ENCODE peak calls at places on chromosome 9, in five cellular contexts. M is suprapubic skin; E is PC-9; Q is CD4-positive, alpha-beta T cell; Y is caudate nucleus. I is an unnamed sample.
A peak's percentile ranks its signal among the peaks of the same experiment; 100 is the strongest.

GRCh38 chr9:105639936-105640335 is 22.3 kb upstream of the TAL2 start:
- DNase-seq in M (no peak), E (no peak), Q (no peak), Y (no peak), I (no peak)

GRCh38 chr9:93656426-93657222 is 80.2 kb downstream of the PHF2 start:
- DNase-seq in M (peak; percentile 71), E (no peak), Q (no peak), Y (no peak), I (no peak)

GRCh38 chr9:126158591-126159519 is 167.8 kb upstream of the MVB12B start:
- DNase-seq in M (no peak), E (no peak), Q (no peak), Y (no peak), I (no peak)

GRCh38 chr9:87206064-87206661 is 258.9 kb upstream of the GAS1 start:
- DNase-seq in M (no peak), E (no peak), Q (no peak), Y (no peak), I (peak; percentile 2)

GRCh38 chr9:95771556-95772280 is 103.8 kb upstream of the ERCC6L2 start:
- DNase-seq in M (peak; percentile 69), E (no peak), Q (no peak), Y (no peak), I (no peak)

GRCh38 chr9:137229903-137230719 is 590 bp upstream of the SLC34A3 start:
- DNase-seq in M (no peak), E (no peak), Q (no peak), Y (no peak), I (no peak)

GRCh38 chr9:137277329-137278041 is at the start of gene TOR4A:
- DNase-seq in M (peak; percentile 93), E (peak; percentile 90), Q (no peak), Y (no peak), I (no peak)

GRCh38 chr9:22134390-22134789 is 125.3 kb upstream of the CDKN2B start:
- DNase-seq in M (no peak), E (no peak), Q (no peak), Y (no peak), I (no peak)

GRCh38 chr9:124843635-124844034 is 9.6 kb upstream of the WDR38 start:
- DNase-seq in M (no peak), E (no peak), Q (no peak), Y (no peak), I (no peak)

GRCh38 chr9:130424781-130425310 is 19.9 kb upstream of the ASS1 start:
- DNase-seq in M (no peak), E (no peak), Q (no peak), Y (no peak), I (no peak)

GRCh38 chr9:6907772-6908381 is 150.1 kb downstream of the KDM4C start:
- DNase-seq in M (no peak), E (no peak), Q (no peak), Y (no peak), I (no peak)

GRCh38 chr9:87656485-87656884 is 69.4 kb upstream of the CTSL start:
- DNase-seq in M (no peak), E (no peak), Q (no peak), Y (no peak), I (no peak)

GRCh38 chr9:130352586-130353285 is 87.2 kb downstream of the HMCN2 start:
- DNase-seq in M (no peak), E (no peak), Q (no peak), Y (no peak), I (no peak)

GRCh38 chr9:128149001-128149701 is at the start of gene LCN2:
- DNase-seq in M (no peak), E (peak; percentile 96), Q (no peak), Y (no peak), I (peak; percentile 84)

GRCh38 chr9:93100265-93100636 is 4.2 kb downstream of the CARD19 start:
- DNase-seq in M (no peak), E (no peak), Q (no peak), Y (no peak), I (no peak)

GRCh38 chr9:134887686-134888602 is 7.3 kb downstream of the FCN2 start:
- DNase-seq in M (no peak), E (no peak), Q (no peak), Y (no peak), I (no peak)

GRCh38 chr9:98159790-98160189 is 32.6 kb downstream of the CORO2A start:
- DNase-seq in M (no peak), E (no peak), Q (no peak), Y (no peak), I (no peak)

GRCh38 chr9:93671030-93671358 is 94.6 kb downstream of the PHF2 start:
- DNase-seq in M (no peak), E (no peak), Q (no peak), Y (no peak), I (no peak)

GRCh38 chr9:36779582-36779981 is 206.9 kb downstream of the MELK start:
- DNase-seq in M (no peak), E (no peak), Q (no peak), Y (no peak), I (no peak)

GRCh38 chr9:125137200-125137599 is 6.1 kb downstream of the SCAI start:
- DNase-seq in M (no peak), E (no peak), Q (no peak), Y (no peak), I (no peak)

GRCh38 chr9:135928074-135928730 is 20.9 kb upstream of the CAMSAP1 start:
- DNase-seq in M (no peak), E (no peak), Q (no peak), Y (no peak), I (no peak)

GRCh38 chr9:135925496-135926133 is 18.3 kb upstream of the CAMSAP1 start:
- DNase-seq in M (peak; percentile 67), E (no peak), Q (no peak), Y (peak; percentile 49), I (no peak)

GRCh38 chr9:135928731-135929655 is 21.6 kb upstream of the CAMSAP1 start:
- DNase-seq in M (no peak), E (no peak), Q (no peak), Y (no peak), I (no peak)

GRCh38 chr9:135926402-135927194 is 19.3 kb upstream of the CAMSAP1 start:
- DNase-seq in M (peak; percentile 81), E (peak; percentile 83), Q (no peak), Y (no peak), I (peak; percentile 75)

DNA sequence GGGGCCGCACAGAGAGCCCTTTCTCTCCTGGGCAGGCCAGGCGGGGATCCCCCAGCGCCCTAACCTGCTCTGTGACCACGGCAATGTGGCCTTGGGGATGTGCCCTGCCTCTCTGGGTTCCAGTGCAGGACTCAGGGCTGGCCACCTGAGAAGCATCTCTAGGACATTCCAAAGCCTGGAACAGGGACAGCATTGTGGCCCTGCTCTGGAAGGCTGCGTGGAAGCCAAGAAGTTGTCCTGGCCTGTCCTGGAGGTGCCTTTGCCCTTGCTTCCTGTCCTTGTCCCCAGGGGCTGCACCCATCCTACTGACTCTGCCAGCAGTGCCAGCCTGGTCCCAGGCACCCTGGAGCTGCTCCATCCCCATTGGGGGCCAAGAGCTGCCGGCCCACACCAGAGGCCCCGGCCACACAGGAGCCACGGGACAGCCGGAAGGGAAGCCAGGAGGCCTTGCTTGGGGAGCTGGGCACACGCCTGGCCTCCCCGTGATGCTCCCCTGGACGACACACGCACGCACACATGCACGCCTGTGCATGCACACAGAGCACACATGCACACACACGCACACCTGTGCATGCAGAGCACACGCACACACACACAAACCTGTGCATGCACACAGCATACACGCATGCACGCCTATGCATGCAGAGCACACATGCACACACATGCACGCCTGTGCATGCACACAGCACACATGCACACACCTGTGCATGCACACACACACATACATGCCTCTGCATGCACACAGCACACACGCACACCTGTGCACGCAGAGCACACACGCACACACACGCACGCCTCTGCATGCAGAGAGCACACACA is 20.1 kb upstream of the CAMSAP1 start:
- DNase-seq in M (peak; percentile 74), E (no peak), Q (no peak), Y (no peak), I (no peak)
- H3K27ac ChIP-seq in M (no peak overlapping the region), E (no peak overlapping the region), Q (no peak overlapping the region), Y (no peak overlapping the region), I (no peak overlapping the region)

GRCh38 chr9:13131396-13131795 is 148.1 kb downstream of the MPDZ start:
- DNase-seq in M (no peak), E (no peak), Q (no peak), Y (no peak), I (peak; percentile 43)

GRCh38 chr9:13128266-13128825 is 151.1 kb downstream of the MPDZ start:
- DNase-seq in M (no peak), E (no peak), Q (no peak), Y (no peak), I (no peak)

GRCh38 chr9:13127164-13127563 is 152.3 kb downstream of the MPDZ start:
- DNase-seq in M (no peak), E (no peak), Q (no peak), Y (no peak), I (no peak)

DNA sequence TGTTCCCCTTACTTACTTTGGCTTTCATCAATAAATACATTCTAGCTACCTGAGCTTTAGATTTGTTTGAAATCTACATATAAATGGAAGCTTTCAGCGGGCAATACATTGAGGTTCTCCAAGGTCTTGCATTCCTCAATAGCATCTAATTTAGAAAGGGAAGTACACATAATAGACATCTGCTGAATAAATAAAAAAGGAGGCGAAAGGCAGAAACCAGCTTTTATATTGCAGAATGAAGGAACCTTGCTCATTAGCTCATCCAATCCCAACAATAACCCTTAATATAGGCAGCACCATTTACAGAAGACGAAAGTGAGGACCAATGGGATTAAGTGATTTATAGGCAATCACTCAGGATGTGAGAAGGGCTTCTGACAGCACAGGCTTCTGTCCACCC is 147.5 kb downstream of the MPDZ start:
- DNase-seq in M (no peak), E (no peak), Q (no peak), Y (no peak), I (no peak)
- H3K27ac ChIP-seq in M (no peak overlapping the region), E (no peak overlapping the region), Q (no peak overlapping the region), Y (no peak overlapping the region), I (no peak overlapping the region)

DNA sequence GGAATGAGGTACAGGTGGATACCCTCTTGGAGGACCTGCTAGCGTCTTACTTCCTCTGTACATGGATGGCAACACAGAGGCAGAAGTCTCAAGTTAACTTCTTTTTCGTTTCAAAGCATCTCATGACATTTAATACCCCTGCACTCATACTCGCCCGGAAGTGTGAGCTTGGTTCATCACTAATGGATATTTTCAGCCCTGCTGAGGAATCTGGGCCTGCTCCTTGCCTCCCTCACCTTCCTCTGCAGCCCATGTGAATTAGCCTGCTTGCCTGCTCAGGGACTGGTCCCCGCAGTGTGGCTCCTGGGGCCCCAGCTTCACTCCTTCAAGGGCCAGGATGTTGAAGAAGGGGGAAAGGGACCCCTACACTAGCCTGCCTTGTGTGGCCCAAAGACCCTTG is 34.1 kb downstream of the GADD45G start:
- DNase-seq in M (no peak), E (no peak), Q (no peak), Y (no peak), I (no peak)
- H3K27ac ChIP-seq in M (peak overlapping the region; percentile 45), E (no peak overlapping the region), Q (no peak overlapping the region), Y (no peak overlapping the region), I (no peak overlapping the region)

GRCh38 chr9:16526380-16526779 is 344.1 kb downstream of the BNC2 start:
- DNase-seq in M (no peak), E (no peak), Q (no peak), Y (no peak), I (no peak)
- H3K27ac ChIP-seq in M (no peak overlapping the region), E (no peak overlapping the region), Q (no peak overlapping the region), Y (no peak overlapping the region), I (peak overlapping the region; percentile 11)

GRCh38 chr9:35529156-35529823 is 39.4 kb downstream of the RUSC2 start:
- DNase-seq in M (no peak), E (no peak), Q (no peak), Y (no peak), I (no peak)
- H3K27ac ChIP-seq in M (no peak overlapping the region), E (no peak overlapping the region), Q (no peak overlapping the region), Y (no peak overlapping the region), I (no peak overlapping the region)

GRCh38 chr9:72601595-72601994 is 80.2 kb downstream of the TMC1 start:
- DNase-seq in M (no peak), E (no peak), Q (no peak), Y (no peak), I (no peak)
- H3K27ac ChIP-seq in M (no peak overlapping the region), E (no peak overlapping the region), Q (no peak overlapping the region), Y (no peak overlapping the region), I (no peak overlapping the region)